ENCODE peak calls at places on chromosomes 4 and X, in nine cellular contexts. Q is NT2/D1; E is GM23248; S is CD8-positive, alpha-beta T cell; V is colonic mucosa; R is thoracic aorta; K is SJCRH30; D is tibial artery; P is body of pancreas. O is an unnamed sample.

GRCh38 chr4:182862166-182862875 is 54.9 kb downstream of the DCTD start:
- DNase-seq in V (no peak), Q (no peak), S (no peak), P (peak; percentile 32), E (no peak), K (no peak), R (no peak), D (no peak), O (no peak)

GRCh38 chrX:126701380-126701779 is 118.1 kb upstream of the PRR32 start:
- DNase-seq in V (no peak), E (no peak), D (no peak), R (no peak), Q (no peak), K (peak; percentile 6), S (no peak), P (no peak), O (no peak)

GRCh38 chr4:93827272-93827947 is 1.1 kb upstream of the ATOH1 start:
- DNase-seq in S (no peak), E (no peak), R (no peak), K (no peak), V (peak; percentile 62), D (no peak), P (no peak), Q (no peak), O (no peak)

GRCh38 chr4:188783606-188784157 is 644.4 kb downstream of the TRIML1 start:
- DNase-seq in Q (no peak), S (no peak), E (no peak), R (no peak), K (no peak), V (no peak), D (no peak), P (no peak), O (no peak)

GRCh38 chrX:22081475-22082092 is 49.5 kb downstream of the PHEX start:
- DNase-seq in S (peak; percentile 10), P (peak; percentile 55), E (peak; percentile 67), K (peak; percentile 66), Q (peak; percentile 43), R (no peak), V (peak; percentile 60), D (no peak), O (peak; percentile 13)

GRCh38 chr4:37481547-37482129 is 204.5 kb downstream of the RELL1 start:
- DNase-seq in S (no peak), V (no peak), Q (no peak), P (no peak), K (no peak), E (no peak), R (no peak), D (no peak), O (no peak)

GRCh38 chr4:139312552-139313332 is 10.5 kb upstream of the NDUFC1 start:
- DNase-seq in V (no peak), D (no peak), P (no peak), R (no peak), Q (no peak), E (no peak), S (no peak), K (no peak), O (no peak)

GRCh38 chr4:80153800-80154546 is 43.3 kb upstream of the PRDM8 start:
- DNase-seq in S (no peak), V (no peak), D (no peak), Q (no peak), R (no peak), K (no peak), E (peak; percentile 88), P (no peak), O (no peak)

GRCh38 chr4:152972821-152973613 is 36.9 kb downstream of the FHDC1 start:
- DNase-seq in S (no peak), Q (no peak), R (no peak), K (no peak), V (no peak), P (no peak), E (peak; percentile 94), D (peak; percentile 45), O (no peak)

GRCh38 chrX:25005382-25006185 is 10.2 kb downstream of the ARX start:
- DNase-seq in S (no peak), K (no peak), D (no peak), V (no peak), Q (no peak), P (no peak), E (peak; percentile 26), R (no peak), O (no peak)

GRCh38 chrX:153245288-153245731 is 66.2 kb downstream of the MAGEA1 start:
- DNase-seq in S (no peak), R (no peak), Q (peak; percentile 15), D (no peak), E (no peak), K (peak; percentile 9), P (no peak), V (no peak), O (no peak)

GRCh38 chr4:145933134-145933533 is 5.5 kb downstream of the ZNF827 start:
- DNase-seq in E (peak; percentile 74), K (no peak), D (no peak), V (no peak), Q (no peak), S (no peak), R (no peak), P (no peak), O (no peak)

GRCh38 chr4:7956306-7957112 is 16.8 kb upstream of the AFAP1 start:
- DNase-seq in R (no peak), P (no peak), S (no peak), K (peak; percentile 79), E (peak; percentile 84), V (no peak), Q (no peak), D (no peak), O (no peak)

GRCh38 chrX:15930585-15930984 is 76.0 kb upstream of the AP1S2 start:
- DNase-seq in V (no peak), D (no peak), P (no peak), E (peak; percentile 36), S (no peak), R (no peak), Q (no peak), K (peak; percentile 16), O (no peak)

DNA sequence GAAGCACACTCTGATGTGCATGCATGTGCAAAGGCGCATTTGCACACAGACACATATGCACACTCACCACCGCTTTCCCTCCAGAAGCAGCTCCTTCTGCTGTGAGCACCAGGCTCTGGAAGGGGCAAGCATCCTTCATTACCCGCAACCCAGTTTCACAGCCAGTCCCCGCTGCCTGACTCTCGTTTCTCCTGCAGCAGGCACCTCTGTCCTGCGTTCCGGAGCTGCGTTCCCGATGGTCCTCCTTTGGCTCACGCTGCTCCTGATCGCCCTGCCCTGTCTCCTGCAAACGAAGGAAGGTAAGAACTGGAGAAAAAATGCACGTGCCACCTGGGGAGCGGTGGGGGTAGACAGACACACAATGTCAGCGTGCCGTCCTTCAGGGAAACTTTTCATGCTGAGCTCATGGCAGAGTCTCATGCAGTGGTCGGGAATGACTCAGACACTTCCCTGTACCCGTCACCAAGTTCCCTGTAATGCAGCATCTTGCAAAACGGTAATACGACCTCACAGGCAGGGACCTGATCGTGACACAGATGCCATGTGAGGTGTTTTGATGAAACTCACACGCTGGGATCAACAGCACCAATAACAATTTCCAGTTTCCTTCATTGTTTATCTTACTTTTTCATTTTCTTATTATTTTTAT is 5.1 kb downstream of the IL3RA start:
- DNase-seq in E (no peak), Q (no peak), P (no peak), K (no peak), R (no peak), S (no peak), D (no peak), V (no peak), O (no peak)
- H3K9me3 ChIP-seq in E (no peaks in the 10 kb centered on the region), Q (peaks cover 14% of the 10 kb centered on the region), P (no peaks in the 10 kb centered on the region), K (no peaks in the 10 kb centered on the region), R (no peaks in the 10 kb centered on the region), S (no peaks in the 10 kb centered on the region), D (peaks cover 7% of the 10 kb centered on the region), V (no peaks in the 10 kb centered on the region), O (peaks cover 3% of the 10 kb centered on the region)

DNA sequence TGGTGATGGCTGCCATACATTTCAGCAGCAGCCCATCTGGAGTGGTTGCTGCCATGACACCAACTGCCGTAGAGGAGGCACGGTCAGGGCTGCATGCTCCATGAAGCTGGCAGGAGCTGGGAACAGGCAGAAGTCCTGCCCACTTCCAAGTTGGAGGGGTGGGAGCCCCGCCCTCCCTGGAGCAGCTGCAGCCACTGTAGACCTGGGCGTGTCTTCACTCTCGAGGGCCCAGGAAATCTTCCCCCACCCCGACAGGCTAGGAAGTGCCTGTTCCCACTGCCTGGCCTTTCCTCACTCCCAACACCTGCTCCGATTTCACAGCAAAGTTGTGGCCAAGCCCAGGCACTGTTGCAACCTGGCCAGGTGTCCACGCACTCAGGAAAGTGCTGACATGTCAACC is 42.3 kb downstream of the NALF2 start:
- DNase-seq in E (no peak), Q (no peak), K (peak; percentile 42), P (no peak), R (no peak), V (no peak), D (no peak), S (no peak), O (no peak)
- H3K9me3 ChIP-seq in E (no peaks in the 10 kb centered on the region), Q (peaks cover 13% of the 10 kb centered on the region), K (no peaks in the 10 kb centered on the region), P (no peaks in the 10 kb centered on the region), R (no peaks in the 10 kb centered on the region), V (no peaks in the 10 kb centered on the region), D (no peaks in the 10 kb centered on the region), S (no peaks in the 10 kb centered on the region), O (no peaks in the 10 kb centered on the region)

DNA sequence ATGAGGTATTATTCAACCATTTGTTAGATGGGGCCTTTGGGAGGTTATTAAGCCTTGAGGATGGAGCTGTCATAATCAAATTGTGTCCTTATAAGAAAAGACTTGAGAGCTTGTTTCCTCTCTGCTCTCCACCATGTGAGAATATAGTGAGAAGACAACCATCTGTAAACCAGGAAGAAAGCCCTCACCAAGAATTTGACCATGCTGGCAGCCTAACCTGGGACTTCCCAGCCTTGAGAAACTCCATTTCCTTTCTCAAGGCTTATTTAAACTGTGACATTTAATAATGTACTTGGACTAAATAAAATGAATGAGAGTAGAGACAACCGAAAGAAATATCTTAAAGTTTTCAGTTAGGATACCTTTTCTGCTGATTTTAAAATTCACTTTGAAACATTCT is 83.7 kb upstream of the GC start:
- DNase-seq in E (no peak), P (no peak), V (no peak), K (no peak), D (no peak), R (no peak), S (no peak), Q (no peak), O (no peak)
- H3K9me3 ChIP-seq in E (no peaks in the 10 kb centered on the region), P (no peaks in the 10 kb centered on the region), V (no peaks in the 10 kb centered on the region), K (no peaks in the 10 kb centered on the region), D (no peaks in the 10 kb centered on the region), R (no peaks in the 10 kb centered on the region), S (no peaks in the 10 kb centered on the region), Q (peaks cover 24% of the 10 kb centered on the region), O (no peaks in the 10 kb centered on the region)

GRCh38 chrX:151981129-151981528 is 6.7 kb upstream of the GABRE start:
- DNase-seq in K (no peak), E (peak; percentile 88), R (no peak), Q (no peak), V (no peak), D (no peak), P (no peak), S (no peak), O (no peak)

GRCh38 chrX:151977009-151977408 is 2.5 kb upstream of the GABRE start:
- DNase-seq in K (peak; percentile 4), E (peak; percentile 18), P (no peak), R (no peak), S (no peak), D (no peak), V (no peak), Q (no peak), O (no peak)

GRCh38 chrX:151975228-151975593 is 735 bp upstream of the GABRE start:
- DNase-seq in E (no peak), P (no peak), K (no peak), D (no peak), Q (no peak), S (no peak), R (no peak), V (no peak), O (no peak)

GRCh38 chrX:151975736-151976275 is 1.3 kb upstream of the GABRE start:
- DNase-seq in Q (no peak), V (no peak), K (no peak), S (no peak), E (no peak), R (no peak), P (no peak), D (no peak), O (no peak)

GRCh38 chrX:151977923-151978322 is 3.4 kb upstream of the GABRE start:
- DNase-seq in E (no peak), V (no peak), D (no peak), P (no peak), R (no peak), S (no peak), Q (no peak), K (no peak), O (no peak)
- H3K9me3 ChIP-seq in E (no peaks in the 10 kb centered on the region), V (no peaks in the 10 kb centered on the region), D (no peaks in the 10 kb centered on the region), P (no peaks in the 10 kb centered on the region), R (no peaks in the 10 kb centered on the region), S (no peaks in the 10 kb centered on the region), Q (no peaks in the 10 kb centered on the region), K (no peaks in the 10 kb centered on the region), O (no peaks in the 10 kb centered on the region)